ENCODE peak calls at places on chromosomes 13 and 19, in seven cellular contexts. N is COLO829, D is kidney tubule cell, A is ELR, R is ovary, T is left ventricle myocardium inferior, S is GM03348. E is an unnamed sample.

GRCh38 chr19:6479836-6480398 is 1.7 kb downstream of the DENND1C start:
- DNase-seq in N (no peak), D (no peak), A (no peak), R (no peak), T (no peak), S (no peak), E (no peak)

GRCh38 chr13:37640499-37640898 is 41.9 kb upstream of the POSTN start:
- DNase-seq in N (peak), D (peak), A (peak), R (no peak), T (no peak), S (peak), E (peak)

GRCh38 chr19:13350761-13351160 is 155.5 kb downstream of the CACNA1A start:
- DNase-seq in N (no peak), D (no peak), A (no peak), R (no peak), T (no peak), S (no peak), E (no peak)

GRCh38 chr19:11405846-11406643 is 13.1 kb downstream of the RGL3 start:
- DNase-seq in N (no peak), D (no peak), A (no peak), R (no peak), T (no peak), S (no peak), E (no peak)

GRCh38 chr13:44818428-44818827 is 170.8 kb downstream of the NUFIP1 start:
- DNase-seq in N (peak), D (peak), A (peak), R (no peak), T (no peak), S (no peak), E (no peak)

GRCh38 chr13:109897988-109898623 is 111.7 kb upstream of the IRS2 start:
- DNase-seq in N (no peak), D (no peak), A (no peak), R (no peak), T (no peak), S (no peak), E (no peak)

GRCh38 chr13:102273111-102273510 is 128.7 kb downstream of the FGF14 start:
- DNase-seq in N (no peak), D (no peak), A (no peak), R (no peak), T (no peak), S (no peak), E (no peak)

GRCh38 chr13:44365008-44365407 is 8.6 kb upstream of the SERP2 start:
- DNase-seq in N (no peak), D (peak), A (peak), R (no peak), T (no peak), S (peak), E (no peak)

GRCh38 chr13:23980160-23980551 is 82.9 kb upstream of the C1QTNF9B start:
- DNase-seq in N (peak), D (peak), A (peak), R (peak), T (peak), S (peak), E (peak)

GRCh38 chr13:24625324-24625723 is 54.9 kb upstream of the ATP12A start:
- DNase-seq in N (no peak), D (no peak), A (no peak), R (no peak), T (no peak), S (peak), E (no peak)

GRCh38 chr13:50011461-50011860 is 3.8 kb upstream of the KCNRG start:
- DNase-seq in N (no peak), D (no peak), A (no peak), R (no peak), T (no peak), S (no peak), E (no peak)

GRCh38 chr13:28611654-28612131 is 47.2 kb upstream of the POMP start:
- DNase-seq in N (peak), D (peak), A (peak), R (no peak), T (no peak), S (no peak), E (no peak)

GRCh38 chr19:38265213-38265861 is 964 bp downstream of the SPINT2 start:
- DNase-seq in N (no peak), D (peak), A (no peak), R (no peak), T (no peak), S (no peak), E (peak)

GRCh38 chr13:21657538-21657937 is 13.3 kb upstream of the FGF9 start:
- DNase-seq in N (peak), D (peak), A (peak), R (no peak), T (no peak), S (peak), E (no peak)

GRCh38 chr19:17289489-17289888 is 7.8 kb downstream of the ANKLE1 start:
- DNase-seq in N (peak), D (peak), A (peak), R (peak), T (peak), S (peak), E (peak)